ENCODE peak calls at places on chromosomes 5 and 9, in five cellular contexts. U, I, Z, P and O are unnamed samples.

GRCh38 chr9:134696433-134696832 is 54.8 kb downstream of the COL5A1 start:
- DNase-seq in Z (no peak), U (no peak), P (no peak), I (no peak), O (no peak)

GRCh38 chr9:79264511-79265448 is 307.0 kb upstream of the TLE4 start:
- DNase-seq in Z (no peak), I (no peak), U (no peak), P (no peak), O (no peak)

GRCh38 chr5:144032375-144032774 is 138.1 kb downstream of the YIPF5 start:
- DNase-seq in U (no peak), I (no peak), Z (no peak), P (no peak), O (no peak)

GRCh38 chr5:35876922-35877321 is 20.2 kb downstream of the IL7R start:
- DNase-seq in U (no peak), I (no peak), Z (no peak), P (no peak), O (no peak)

GRCh38 chr5:88607492-88607891 is 275.5 kb downstream of the MEF2C start:
- DNase-seq in U (no peak), Z (no peak), I (no peak), P (no peak), O (no peak)

GRCh38 chr9:6354072-6354686 is 26.0 kb downstream of the TPD52L3 start:
- DNase-seq in I (peak; percentile 9), U (peak; percentile 69), P (no peak), Z (peak; percentile 29), O (peak; percentile 62)

GRCh38 chr5:155746340-155747038 is 580.5 kb upstream of the SGCD start:
- DNase-seq in U (peak; percentile 4), P (no peak), I (no peak), Z (no peak), O (no peak)

GRCh38 chr9:115367321-115367720 is 249.4 kb upstream of the TNC start:
- DNase-seq in Z (no peak), P (no peak), I (no peak), U (no peak), O (no peak)

GRCh38 chr9:88973281-88974045 is 17.8 kb upstream of the S1PR3 start:
- DNase-seq in P (no peak), Z (no peak), U (no peak), I (no peak), O (peak; percentile 20)

GRCh38 chr9:30198463-30199309 is 2185.8 kb upstream of the ACO1 start:
- DNase-seq in Z (no peak), I (no peak), U (no peak), P (no peak), O (no peak)

GRCh38 chr5:96259211-96259772 is 173.8 kb downstream of the PCSK1 start:
- DNase-seq in P (no peak), I (no peak), U (peak; percentile 61), Z (no peak), O (no peak)

GRCh38 chr5:147554285-147554817 is 44.5 kb upstream of the DPYSL3 start:
- DNase-seq in Z (no peak), I (no peak), U (no peak), P (no peak), O (peak; percentile 51)

GRCh38 chr5:82522912-82523311 is 244.8 kb upstream of the RPS23 start:
- DNase-seq in P (no peak), Z (no peak), U (no peak), I (no peak), O (peak; percentile 5)

GRCh38 chr5:84383816-84384603 is 670 bp downstream of the EDIL3 start:
- DNase-seq in Z (no peak), P (peak; percentile 62), I (no peak), U (peak; percentile 7), O (peak; percentile 53)

GRCh38 chr9:95351051-95351450 is 33.5 kb upstream of the FANCC start:
- DNase-seq in I (no peak), Z (no peak), P (no peak), U (no peak), O (no peak)
- H3K4me3 ChIP-seq in I (no peak overlapping the region), Z (no peak overlapping the region), P (no peak overlapping the region), U (no peak overlapping the region), O (no peak overlapping the region)

DNA sequence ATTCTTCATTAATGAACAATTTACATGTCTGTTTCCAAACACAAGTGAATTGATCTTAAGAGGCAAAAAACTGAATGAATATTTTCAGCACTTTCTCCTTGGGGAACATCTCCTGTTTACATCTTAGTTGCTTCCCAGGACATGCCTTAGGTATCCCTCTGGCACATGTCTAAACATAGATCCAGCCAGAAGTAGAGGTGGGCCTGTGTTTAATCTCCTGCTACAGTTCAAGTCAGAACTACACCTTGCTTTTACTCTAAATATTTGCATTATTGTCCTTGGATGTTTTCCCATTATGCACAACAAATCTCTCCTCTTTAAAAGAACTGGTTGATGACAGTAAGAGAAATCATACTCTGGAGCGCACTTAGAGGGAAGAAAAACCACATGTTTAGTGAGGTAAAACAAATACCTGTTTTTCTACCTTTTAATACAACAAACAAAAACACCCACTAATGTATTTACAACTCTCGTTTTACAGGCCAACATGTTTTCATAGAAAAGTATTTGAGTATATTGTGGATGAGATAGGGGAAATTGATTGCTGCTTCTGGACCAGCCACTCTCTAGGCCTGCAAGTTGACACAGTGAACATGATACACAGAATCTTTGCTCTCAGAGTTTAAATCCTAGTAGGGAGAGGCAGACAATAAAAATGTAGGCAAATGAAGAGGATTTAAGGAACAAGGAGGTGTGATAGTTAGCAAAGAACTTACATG is 32.2 kb downstream of the TNFAIP8 start:
- DNase-seq in P (no peak), Z (no peak), I (no peak), U (no peak), O (no peak)
- H3K27ac ChIP-seq in P (no peak overlapping the region), Z (no peak overlapping the region), I (peak overlapping the region; percentile 45), U (no peak overlapping the region), O (no peak overlapping the region)

GRCh38 chr9:82418334-82418733 is 429.8 kb downstream of the SPATA31D1 start:
- DNase-seq in Z (no peak), P (no peak), I (no peak), U (no peak), O (no peak)
- H3K4me3 ChIP-seq in Z (no peak overlapping the region), P (no peak overlapping the region), I (no peak overlapping the region), U (no peak overlapping the region), O (no peak overlapping the region)

DNA sequence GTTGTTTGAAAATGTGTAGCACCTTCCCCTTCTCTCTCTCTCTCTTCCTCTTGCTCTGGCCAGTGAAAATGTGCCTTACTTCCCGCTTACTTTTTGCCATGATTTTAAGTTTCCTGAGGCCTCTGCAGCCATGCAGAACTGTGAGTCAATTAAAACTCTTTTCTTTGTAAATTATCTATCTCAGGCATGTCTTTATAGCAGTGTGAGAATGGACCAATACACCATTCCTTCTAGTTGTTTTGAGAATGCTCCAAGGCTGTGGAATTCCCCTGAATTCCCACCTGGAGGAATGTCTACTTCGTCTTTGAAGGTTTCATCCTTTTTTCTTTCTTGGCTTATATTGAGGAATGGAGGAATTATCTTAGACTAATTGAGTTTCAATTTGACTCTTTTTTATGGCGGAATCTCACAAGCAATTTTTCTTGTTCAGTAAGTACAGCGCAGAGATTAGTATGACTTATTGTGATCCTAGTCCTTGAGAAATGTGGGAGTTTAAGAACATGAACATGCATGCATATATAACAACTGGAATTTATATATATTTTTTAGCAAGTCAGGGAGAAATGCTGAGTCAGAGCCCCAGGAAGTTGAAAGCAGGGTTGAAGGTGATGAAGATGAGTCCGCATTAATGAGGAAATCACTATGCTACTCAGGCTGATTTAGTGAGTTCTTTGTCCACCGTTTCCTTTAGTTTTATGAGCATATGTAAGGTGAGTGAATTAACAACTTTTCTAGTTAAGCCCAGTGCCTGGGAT is 488.1 kb upstream of the ADAMTS16 start:
- DNase-seq in P (no peak), Z (no peak), U (no peak), I (no peak), O (no peak)
- H3K27ac ChIP-seq in P (no peak overlapping the region), Z (no peak overlapping the region), U (no peak overlapping the region), I (no peak overlapping the region), O (no peak overlapping the region)

GRCh38 chr5:104452554-104452953 is 890.0 kb upstream of the NUDT12 start:
- DNase-seq in I (no peak), P (no peak), U (no peak), Z (no peak), O (no peak)
- H3K4me3 ChIP-seq in I (no peak overlapping the region), P (no peak overlapping the region), U (no peak overlapping the region), Z (no peak overlapping the region), O (no peak overlapping the region)

GRCh38 chr5:179276838-179277395 is 68.3 kb downstream of the ADAMTS2 start:
- DNase-seq in Z (no peak), U (no peak), I (no peak), P (peak; percentile 44), O (no peak)
- H3K27ac ChIP-seq in Z (peak overlapping the region; percentile 83), U (no peak overlapping the region), I (no peak overlapping the region), P (no peak overlapping the region), O (no peak overlapping the region)

GRCh38 chr9:76266649-76267627 is 127.3 kb downstream of the RFK start:
- DNase-seq in U (no peak), Z (no peak), P (no peak), I (no peak), O (no peak)
- H3K4me3 ChIP-seq in U (no peak overlapping the region), Z (no peak overlapping the region), P (no peak overlapping the region), I (no peak overlapping the region), O (no peak overlapping the region)

GRCh38 chr9:136942112-136942880 is 2.2 kb downstream of the FBXW5 start:
- DNase-seq in I (no peak), Z (no peak), U (no peak), P (peak; percentile 53), O (no peak)
- H3K27ac ChIP-seq in I (no peak overlapping the region), Z (no peak overlapping the region), U (peak overlapping the region; percentile 98), P (no peak overlapping the region), O (no peak overlapping the region)

GRCh38 chr5:140297283-140297682 is 5.6 kb downstream of the PFDN1 start:
- DNase-seq in P (no peak), Z (no peak), U (no peak), I (no peak), O (no peak)

GRCh38 chr5:140295414-140295813 is 7.5 kb downstream of the PFDN1 start:
- DNase-seq in Z (peak; percentile 45), I (no peak), P (no peak), U (peak; percentile 61), O (peak; percentile 81)

GRCh38 chr5:140299056-140299455 is 3.8 kb downstream of the PFDN1 start:
- DNase-seq in Z (no peak), I (no peak), P (no peak), U (no peak), O (no peak)

GRCh38 chr5:140296289-140296688 is 6.6 kb downstream of the PFDN1 start:
- DNase-seq in P (no peak), Z (no peak), U (no peak), I (no peak), O (no peak)

GRCh38 chr5:140298183-140298601 is 4.7 kb downstream of the PFDN1 start:
- DNase-seq in U (no peak), Z (no peak), P (no peak), I (no peak), O (no peak)
- H3K4me3 ChIP-seq in U (no peak overlapping the region), Z (no peak overlapping the region), P (no peak overlapping the region), I (no peak overlapping the region), O (no peak overlapping the region)

DNA sequence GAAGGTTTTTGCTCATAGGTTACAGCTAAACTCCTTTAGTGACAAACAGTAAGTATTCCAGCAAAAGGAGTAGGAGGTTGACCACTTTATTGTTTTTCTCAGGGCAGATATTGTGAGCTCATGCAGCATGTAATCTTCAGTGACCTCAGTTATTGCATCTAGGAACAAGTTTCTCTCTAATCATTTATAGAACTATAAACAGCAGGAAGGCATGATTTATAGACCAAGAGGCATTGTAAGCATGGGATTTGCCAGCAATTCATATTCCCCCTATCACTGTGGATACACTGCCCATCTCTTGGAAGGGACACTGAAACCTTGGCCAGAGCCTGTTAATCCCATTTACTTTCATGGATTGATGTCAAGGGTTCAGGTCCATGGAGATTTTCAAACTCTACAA is 15.4 kb upstream of the FAM170A start:
- DNase-seq in Z (no peak), U (no peak), P (no peak), I (no peak), O (no peak)
- H3K27ac ChIP-seq in Z (no peak overlapping the region), U (no peak overlapping the region), P (no peak overlapping the region), I (no peak overlapping the region), O (no peak overlapping the region)